ENCODE peak calls at places on chromosomes 2 and 18, in five cellular contexts. M is HFFc6, R is RCC 7860, C is kidney tubule cell, P is H7. I is an unnamed sample.

GRCh38 chr2:70785137-70785911 is 5.1 kb downstream of the FIGLA start:
- DNase-seq in M (peak), R (no peak), C (peak), P (peak), I (peak)

GRCh38 chr2:180268006-180268405 is 260.9 kb upstream of the CWC22 start:
- DNase-seq in M (peak), R (no peak), C (no peak), P (no peak), I (no peak)

GRCh38 chr2:66430195-66430905 is 4.6 kb upstream of the MEIS1 start:
- DNase-seq in M (no peak), R (no peak), C (no peak), P (no peak), I (no peak)

GRCh38 chr2:65922794-65923193 is 490.4 kb upstream of the SPRED2 start:
- DNase-seq in M (no peak), R (no peak), C (no peak), P (no peak), I (no peak)

GRCh38 chr2:21774691-21775090 is 650.9 kb downstream of the TDRD15 start:
- DNase-seq in M (no peak), R (no peak), C (no peak), P (no peak), I (no peak)

GRCh38 chr2:215529271-215529670 is 93.4 kb upstream of the FN1 start:
- DNase-seq in M (peak), R (peak), C (peak), P (no peak), I (no peak)

GRCh38 chr2:232444409-232445148 is 11.4 kb upstream of the ALPI start:
- DNase-seq in M (peak), R (peak), C (peak), P (peak), I (peak)

GRCh38 chr2:72211777-72212515 is 64.3 kb upstream of the CYP26B1 start:
- DNase-seq in M (peak), R (peak), C (peak), P (no peak), I (no peak)

GRCh38 chr2:62304429-62305417 is 108.8 kb downstream of the B3GNT2 start:
- DNase-seq in M (peak), R (peak), C (peak), P (peak), I (peak)

GRCh38 chr18:3931542-3932112 is 481.7 kb downstream of the TGIF1 start:
- DNase-seq in M (no peak), R (no peak), C (peak), P (no peak), I (no peak)

GRCh38 chr2:70890469-70891065 is 45.1 kb upstream of the ATP6V1B1 start:
- DNase-seq in M (peak), R (no peak), C (no peak), P (no peak), I (no peak)

GRCh38 chr2:227503433-227504406 is 31.8 kb downstream of the AGFG1 start:
- DNase-seq in M (peak), R (peak), C (peak), P (no peak), I (no peak)

GRCh38 chr2:70557171-70557838 is 3.7 kb upstream of the TGFA start:
- DNase-seq in M (no peak), R (peak), C (peak), P (no peak), I (no peak)

GRCh38 chr2:200064879-200065278 is 109.5 kb downstream of the MAIP1 start:
- DNase-seq in M (no peak), R (no peak), C (no peak), P (no peak), I (no peak)

GRCh38 chr2:68974946-68975665 is 670 bp downstream of the GKN1 start:
- DNase-seq in M (no peak), R (no peak), C (no peak), P (no peak), I (no peak)

GRCh38 chr2:86044614-86045013 is 61.1 kb downstream of the POLR1A start:
- DNase-seq in M (no peak), R (no peak), C (no peak), P (no peak), I (no peak)

GRCh38 chr2:3776311-3776710 is 72.9 kb downstream of the DCDC2C start:
- DNase-seq in M (no peak), R (no peak), C (no peak), P (no peak), I (no peak)

I was measured in CD4-positive, alpha-beta T cell.